ENCODE peak calls at places on chromosomes 13 and 19, in five cellular contexts. L, J, S, U and M are unnamed samples.

GRCh38 chr19:11798391-11799296 is at the start of gene ZNF491:
- DNase-seq in L (peak; percentile 98), J (peak; percentile 99), S (peak; percentile 97), U (peak; percentile 94), M (peak; percentile 94)

GRCh38 chr19:50505856-50506611 is 5.0 kb downstream of the JOSD2 start:
- DNase-seq in L (no peak), J (no peak), S (no peak), U (no peak), M (no peak)

GRCh38 chr13:52845766-52846566 is 2.5 kb downstream of the PCDH8 start:
- DNase-seq in L (peak; percentile 88), J (peak; percentile 85), S (peak; percentile 82), U (peak; percentile 21), M (no peak)

GRCh38 chr19:406121-406711 is 2.7 kb downstream of the C2CD4C start:
- DNase-seq in L (no peak), J (no peak), S (no peak), U (no peak), M (no peak)

GRCh38 chr13:67134322-67135129 is 95.6 kb downstream of the PCDH9 start:
- DNase-seq in L (no peak), J (no peak), S (no peak), U (no peak), M (peak; percentile 4)

GRCh38 chr13:50123515-50123861 is 108.2 kb downstream of the KCNRG start:
- DNase-seq in L (no peak), J (no peak), S (no peak), U (no peak), M (peak; percentile 57)

GRCh38 chr19:33719366-33720154 is 77.1 kb upstream of the KCTD15 start:
- DNase-seq in L (no peak), J (no peak), S (no peak), U (no peak), M (no peak)

GRCh38 chr13:33123066-33123940 is 107.1 kb downstream of the KL start:
- DNase-seq in L (no peak), J (no peak), S (peak; percentile 39), U (peak; percentile 44), M (no peak)

GRCh38 chr19:49950590-49950948 is 10.4 kb downstream of the SIGLEC11 start:
- DNase-seq in L (no peak), J (no peak), S (no peak), U (no peak), M (no peak)

GRCh38 chr13:31046711-31047279 is 114.3 kb downstream of the TEX26 start:
- DNase-seq in L (peak; percentile 72), J (peak; percentile 10), S (no peak), U (peak; percentile 31), M (no peak)

GRCh38 chr19:50516859-50517703 is 3.4 kb upstream of the ASPDH start:
- DNase-seq in L (peak; percentile 25), J (no peak), S (peak; percentile 51), U (no peak), M (no peak)

GRCh38 chr13:98458431-98458830 is 118.5 kb downstream of the STK24 start:
- DNase-seq in L (no peak), J (no peak), S (no peak), U (no peak), M (no peak)
- TF ChIP-seq EZH2phosphoT487 in L (no peak), J (no peak), S (no peak), U (no peak), M (no peak)

GRCh38 chr13:95235199-95235726 is 66.0 kb downstream of the ABCC4 start:
- DNase-seq in L (no peak), J (no peak), S (no peak), U (no peak), M (no peak)
- TF ChIP-seq EZH2phosphoT487 in L (no peak), J (no peak), S (no peak), U (no peak), M (no peak)

GRCh38 chr13:40059540-40060232 is 404.2 kb downstream of the COG6 start:
- DNase-seq in L (no peak), J (no peak), S (no peak), U (peak; percentile 43), M (no peak)

GRCh38 chr13:40060318-40061007 is 405.0 kb downstream of the COG6 start:
- DNase-seq in L (no peak), J (no peak), S (no peak), U (peak; percentile 96), M (peak; percentile 24)

GRCh38 chr13:40061466-40062450 is 406.3 kb downstream of the COG6 start:
- DNase-seq in L (no peak), J (no peak), S (no peak), U (peak; percentile 60), M (no peak)

GRCh38 chr13:40057228-40057627 is 401.8 kb downstream of the COG6 start:
- DNase-seq in L (no peak), J (no peak), S (no peak), U (no peak), M (no peak)

GRCh38 chr13:40058757-40059236 is 403.3 kb downstream of the COG6 start:
- DNase-seq in L (no peak), J (no peak), S (no peak), U (no peak), M (no peak)
- TF ChIP-seq EZH2phosphoT487 in L (no peak), J (no peak), S (no peak), U (no peak), M (no peak)

DNA sequence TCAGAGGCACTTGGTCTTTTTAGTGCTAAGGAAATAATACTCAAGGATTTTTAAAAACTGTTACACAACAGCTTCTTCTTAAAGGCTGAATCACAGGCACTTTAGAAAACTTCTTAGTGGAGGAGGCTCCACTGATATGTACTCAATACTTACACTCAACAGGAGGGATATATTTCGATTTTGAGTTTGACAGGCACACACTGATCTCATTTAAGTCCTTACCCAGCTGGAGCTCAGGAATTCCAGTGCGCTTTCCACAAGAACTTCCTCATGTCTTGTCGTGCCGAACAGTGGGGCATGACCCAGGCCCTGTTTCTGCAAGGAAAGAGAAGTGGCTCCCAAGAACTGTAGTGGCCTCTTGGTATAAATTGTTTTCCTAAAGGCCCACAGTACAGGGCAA is 103.8 kb downstream of the RGCC start:
- DNase-seq in L (no peak), J (no peak), S (no peak), U (peak; percentile 76), M (no peak)
- TF ChIP-seq EZH2phosphoT487 in L (no peak), J (no peak), S (no peak), U (no peak), M (no peak)

GRCh38 chr13:76884571-76885202 is 1.5 kb downstream of the KCTD12 start:
- DNase-seq in L (peak; percentile 18), J (no peak), S (no peak), U (peak; percentile 69), M (no peak)

GRCh38 chr13:76886005-76886291 is 257 bp downstream of the KCTD12 start:
- DNase-seq in L (no peak), J (no peak), S (no peak), U (no peak), M (no peak)

GRCh38 chr13:76884167-76884566 is 2.0 kb downstream of the KCTD12 start:
- DNase-seq in L (no peak), J (peak; percentile 49), S (peak; percentile 77), U (peak; percentile 68), M (no peak)

GRCh38 chr13:76886292-76887061 is at the start of gene KCTD12:
- DNase-seq in L (peak; percentile 86), J (peak; percentile 93), S (peak; percentile 82), U (peak; percentile 92), M (peak; percentile 64)

DNA sequence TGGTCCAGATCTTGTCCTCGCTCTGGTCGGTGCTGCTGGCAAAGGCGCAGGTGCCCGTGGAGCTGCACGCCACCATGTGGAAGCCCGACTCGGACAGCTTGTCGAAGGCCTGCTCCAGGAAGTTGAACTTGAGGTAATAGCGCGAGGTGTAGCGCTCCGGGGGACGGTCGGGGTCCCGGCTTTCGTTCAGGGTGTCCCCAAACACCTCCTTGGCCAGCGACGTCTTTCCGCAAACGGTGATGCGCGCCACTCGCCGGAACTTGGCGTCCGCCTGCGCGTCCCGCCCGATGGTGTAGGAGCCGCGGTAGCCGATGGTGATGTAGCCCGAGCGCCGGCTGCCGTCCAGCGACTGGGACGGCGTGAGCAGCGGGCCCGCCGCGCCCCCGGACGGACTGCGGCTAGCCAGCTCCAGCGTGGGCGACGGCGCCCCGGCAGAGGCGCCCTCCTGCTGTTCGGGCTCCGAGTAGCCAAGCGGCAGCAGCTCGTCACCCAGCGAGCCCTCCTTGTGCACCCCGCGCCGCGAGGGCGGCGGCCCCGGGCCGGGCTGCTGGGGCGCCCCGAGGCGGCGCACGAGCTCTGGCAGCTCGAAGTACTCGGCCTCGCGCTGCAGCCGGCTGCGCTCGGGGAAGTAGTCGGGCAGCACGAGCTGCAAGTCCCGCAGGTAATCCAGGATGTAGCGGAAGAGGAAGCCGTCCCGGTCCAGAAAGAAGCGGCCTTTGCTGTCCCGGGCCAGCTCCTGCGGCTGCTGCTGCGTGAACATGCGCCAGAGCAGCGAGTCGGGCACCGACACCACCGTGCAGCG is 801 bp downstream of the KCTD12 start:
- DNase-seq in L (peak; percentile 81), J (peak; percentile 79), S (peak; percentile 80), U (peak; percentile 90), M (peak; percentile 36)
- TF ChIP-seq EZH2phosphoT487 in L (no peak), J (peak; percentile 44), S (no peak), U (no peak), M (no peak)

GRCh38 chr13:41668130-41668757 is 210.9 kb downstream of the RGCC start:
- DNase-seq in L (peak; percentile 61), J (peak; percentile 86), S (peak; percentile 91), U (peak; percentile 93), M (peak; percentile 89)
- TF ChIP-seq EZH2phosphoT487 in L (no peak), J (no peak), S (no peak), U (no peak), M (no peak)

GRCh38 chr19:18650468-18651001 is 13.7 kb downstream of the KLHL26 start:
- DNase-seq in L (no peak), J (peak; percentile 37), S (no peak), U (peak; percentile 91), M (no peak)
- TF ChIP-seq EZH2phosphoT487 in L (no peak), J (no peak), S (no peak), U (no peak), M (no peak)

DNA sequence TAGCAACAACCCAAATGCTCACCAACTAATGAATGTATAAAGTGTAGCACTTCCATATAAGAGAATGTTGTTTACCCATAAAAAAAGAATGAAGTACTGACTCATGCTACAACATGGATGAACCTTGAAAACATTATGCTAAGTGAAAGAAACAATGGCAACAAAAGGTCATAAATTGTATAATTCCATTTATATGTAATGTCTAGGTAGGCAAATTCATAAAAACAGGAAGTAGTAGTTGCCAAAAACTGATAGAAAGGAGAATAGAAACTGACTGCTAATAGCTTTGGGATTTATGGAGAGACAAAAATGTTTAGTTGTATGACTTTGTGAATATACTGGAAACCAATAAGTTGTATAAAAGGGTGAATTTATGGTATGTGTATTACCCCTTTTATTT is 21.6 kb downstream of the MYCBP2 start:
- DNase-seq in L (no peak), J (no peak), S (no peak), U (no peak), M (peak; percentile 19)
- TF ChIP-seq EZH2phosphoT487 in L (no peak), J (no peak), S (no peak), U (no peak), M (no peak)